ENCODE peak calls at places on chromosomes 12 and 14, in five cellular contexts. One of them, this sample, is unnamed.
A peak's percentile ranks its signal among the peaks of the same experiment; 100 is the strongest.

GRCh38 chr14:92470215-92470614 is 43.4 kb upstream of the RIN3 start:
- DNase-seq in adipocyte: peak; percentile 85
- DNase-seq in mucosa of descending colon: no peak
- DNase-seq in AG04450: no peak
- DNase-seq in HFF-Myc: peak; percentile 96
- DNase-seq in this sample: no peak

GRCh38 chr12:30829876-30830275 is 75.1 kb upstream of the CAPRIN2 start:
- DNase-seq in adipocyte: no peak
- DNase-seq in mucosa of descending colon: no peak
- DNase-seq in AG04450: no peak
- DNase-seq in HFF-Myc: no peak
- DNase-seq in this sample: no peak

GRCh38 chr12:49304161-49304560 is 9.2 kb downstream of the PRPH start:
- DNase-seq in adipocyte: peak; percentile 37
- DNase-seq in mucosa of descending colon: no peak
- DNase-seq in AG04450: peak; percentile 11
- DNase-seq in HFF-Myc: peak; percentile 35
- DNase-seq in this sample: no peak

GRCh38 chr14:98909251-98909944 is 362.6 kb downstream of the BCL11B start:
- DNase-seq in adipocyte: no peak
- DNase-seq in mucosa of descending colon: no peak
- DNase-seq in AG04450: no peak
- DNase-seq in HFF-Myc: no peak
- DNase-seq in this sample: no peak

GRCh38 chr14:45686771-45687170 is 433.8 kb upstream of the MIS18BP1 start:
- DNase-seq in adipocyte: no peak
- DNase-seq in mucosa of descending colon: no peak
- DNase-seq in AG04450: no peak
- DNase-seq in HFF-Myc: no peak
- DNase-seq in this sample: no peak

GRCh38 chr12:67436230-67436629 is 167.1 kb downstream of the CAND1 start:
- DNase-seq in adipocyte: no peak
- DNase-seq in mucosa of descending colon: no peak
- DNase-seq in AG04450: no peak
- DNase-seq in HFF-Myc: no peak
- DNase-seq in this sample: no peak

GRCh38 chr12:44654641-44655625 is 221.2 kb downstream of the NELL2 start:
- DNase-seq in adipocyte: no peak
- DNase-seq in mucosa of descending colon: no peak
- DNase-seq in AG04450: no peak
- DNase-seq in HFF-Myc: no peak
- DNase-seq in this sample: no peak

GRCh38 chr12:115648463-115648862 is 629.0 kb downstream of the MED13L start:
- DNase-seq in adipocyte: peak; percentile 36
- DNase-seq in mucosa of descending colon: no peak
- DNase-seq in AG04450: no peak
- DNase-seq in HFF-Myc: no peak
- DNase-seq in this sample: no peak

GRCh38 chr14:77225254-77225653 is 43.7 kb downstream of the TMEM63C start:
- DNase-seq in adipocyte: no peak
- DNase-seq in mucosa of descending colon: no peak
- DNase-seq in AG04450: no peak
- DNase-seq in HFF-Myc: no peak
- DNase-seq in this sample: no peak

GRCh38 chr14:90295870-90296516 is 35.7 kb downstream of the NRDE2 start:
- DNase-seq in adipocyte: peak; percentile 62
- DNase-seq in mucosa of descending colon: no peak
- DNase-seq in AG04450: no peak
- DNase-seq in HFF-Myc: no peak
- DNase-seq in this sample: no peak

GRCh38 chr14:52974406-52974805 is 23.6 kb upstream of the FERMT2 start:
- DNase-seq in adipocyte: peak; percentile 73
- DNase-seq in mucosa of descending colon: no peak
- DNase-seq in AG04450: no peak
- DNase-seq in HFF-Myc: no peak
- DNase-seq in this sample: no peak

GRCh38 chr12:27025116-27025515 is 2.8 kb downstream of the MED21 start:
- DNase-seq in adipocyte: peak; percentile 24
- DNase-seq in mucosa of descending colon: no peak
- DNase-seq in AG04450: no peak
- DNase-seq in HFF-Myc: no peak
- DNase-seq in this sample: no peak